ENCODE peak calls at places on chromosomes 2 and 18, in four cellular contexts. B is WTC11, V is A549, Z is K562. P is an unnamed sample.
A peak's percentile ranks its signal among the peaks of the same experiment; 100 is the strongest.

GRCh38 chr18:27645929-27646328 is 460.8 kb upstream of the CHST9 start:
- DNase-seq in B (no peak), V (peak; percentile 4), Z (no peak), P (no peak)

GRCh38 chr2:69163109-69163508 is 150.1 kb downstream of the ANTXR1 start:
- DNase-seq in B (no peak), V (peak; percentile 90), Z (no peak), P (no peak)

GRCh38 chr18:61953161-61953560 is 60.4 kb upstream of the RNF152 start:
- DNase-seq in B (no peak), V (no peak), Z (no peak), P (no peak)

GRCh38 chr2:68365087-68365486 is at the start of gene PLEK:
- DNase-seq in B (no peak), V (no peak), Z (no peak), P (no peak)

GRCh38 chr2:120299561-120299960 is 46.4 kb upstream of the INHBB start:
- DNase-seq in B (no peak), V (no peak), Z (no peak), P (no peak)

GRCh38 chr18:22643731-22644130 is 226.0 kb upstream of the CTAGE1 start:
- DNase-seq in B (no peak), V (no peak), Z (no peak), P (no peak)

GRCh38 chr2:134281815-134282419 is 28.0 kb downstream of the MGAT5 start:
- DNase-seq in B (no peak), V (no peak), Z (no peak), P (no peak)

GRCh38 chr2:12723741-12724463 is 7.2 kb downstream of the TRIB2 start:
- DNase-seq in B (no peak), V (no peak), Z (no peak), P (no peak)

GRCh38 chr2:65313126-65313953 is 85.7 kb downstream of the ACTR2 start:
- DNase-seq in B (no peak), V (no peak), Z (no peak), P (no peak)

GRCh38 chr2:44100351-44100750 is 68.3 kb upstream of the PPM1B start:
- DNase-seq in B (no peak), V (peak; percentile 60), Z (no peak), P (peak; percentile 38)

GRCh38 chr18:62018034-62018760 is 125.4 kb upstream of the RNF152 start:
- DNase-seq in B (no peak), V (no peak), Z (no peak), P (no peak)

GRCh38 chr2:120349125-120349921 is 3.4 kb downstream of the INHBB start:
- DNase-seq in B (no peak), V (no peak), Z (no peak), P (no peak)

GRCh38 chr2:138554123-138554522 is 52.6 kb downstream of the SPOPL start:
- DNase-seq in B (no peak), V (no peak), Z (no peak), P (no peak)

GRCh38 chr2:9205963-9206948 is at the start of gene ASAP2:
- DNase-seq in B (peak; percentile 62), V (peak; percentile 76), Z (peak; percentile 97), P (peak; percentile 59)

DNA sequence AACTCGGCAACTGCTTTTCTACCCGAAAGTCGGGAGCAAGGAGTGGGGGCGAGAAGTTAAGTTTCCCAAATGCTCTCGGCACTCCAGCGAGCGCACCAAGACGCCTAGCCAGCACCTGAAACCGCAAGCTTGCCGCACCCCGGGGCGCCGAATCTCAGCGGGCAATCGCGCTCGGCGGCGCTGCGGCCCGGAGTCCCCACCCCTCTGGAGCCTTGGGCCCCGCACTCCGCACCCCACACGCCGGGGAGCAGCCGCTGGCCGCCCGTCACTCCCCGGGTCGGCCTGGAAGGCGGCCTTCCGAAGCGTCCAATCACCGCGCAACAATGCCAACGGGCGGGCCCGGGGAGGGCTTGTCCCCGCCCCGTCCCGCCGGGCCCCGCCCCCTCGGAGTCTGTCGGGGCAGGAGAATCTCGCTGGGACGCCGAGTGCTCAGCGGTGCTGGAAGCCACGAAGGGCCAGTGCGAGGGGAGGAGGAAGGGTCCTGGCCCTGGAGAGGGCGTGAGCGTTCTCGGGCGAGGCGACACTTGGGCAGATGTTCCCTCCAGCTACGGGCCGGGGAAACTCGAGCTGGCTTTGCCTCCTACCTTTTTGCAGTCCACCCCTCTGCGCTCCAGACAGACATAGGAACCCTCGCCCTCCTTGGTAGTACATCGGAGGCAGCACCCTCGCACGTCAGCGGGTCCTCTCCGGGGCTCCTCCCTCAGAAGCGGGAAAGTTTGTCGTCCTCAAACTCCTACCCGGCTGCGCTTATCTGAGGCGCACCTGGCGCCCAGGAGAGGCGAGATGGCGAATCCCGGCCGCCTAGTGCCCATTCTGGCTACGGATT is 1.1 kb upstream of the ZBTB7C start:
- DNase-seq in B (peak; percentile 93), V (peak; percentile 80), Z (peak; percentile 96), P (peak; percentile 65)
- TF ChIP-seq HMGXB4 in B (no peak), V (no peak), Z (no peak), P (no peak)

DNA sequence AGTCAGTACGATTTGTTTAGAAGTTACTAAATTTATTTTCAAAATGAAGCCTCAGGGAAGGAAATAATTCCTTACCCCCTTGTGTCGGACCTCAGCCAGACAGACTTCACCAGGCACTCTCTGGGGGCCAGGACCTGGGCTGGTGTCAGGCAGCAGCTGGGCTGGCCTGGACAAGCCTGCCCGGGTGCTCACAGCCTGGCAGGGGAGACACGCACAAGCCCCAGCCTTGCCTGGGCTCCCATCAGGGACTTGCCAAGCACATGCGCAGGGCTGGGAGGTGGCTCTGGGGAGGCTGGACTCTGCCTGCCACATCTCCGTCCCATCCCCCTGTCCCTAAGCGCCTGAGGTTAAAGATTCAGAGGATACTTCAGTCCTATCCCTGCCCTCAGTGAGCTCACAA is 56.8 kb upstream of the HS6ST1 start:
- DNase-seq in B (peak; percentile 4), V (no peak), Z (no peak), P (no peak)
- TF ChIP-seq HMGXB4 in B (no peak), V (no peak), Z (no peak), P (no peak)

GRCh38 chr2:231286964-231287363 is 88.5 kb downstream of the ARMC9 start:
- DNase-seq in B (no peak), V (no peak), Z (no peak), P (no peak)
- TF ChIP-seq HMGXB4 in B (no peak), V (no peak), Z (no peak), P (no peak)

GRCh38 chr2:148867079-148867769 is 7.8 kb upstream of the KIF5C start:
- DNase-seq in B (no peak), V (no peak), Z (no peak), P (no peak)

GRCh38 chr2:148866091-148866490 is 8.9 kb upstream of the KIF5C start:
- DNase-seq in B (no peak), V (no peak), Z (no peak), P (no peak)

GRCh38 chr2:148860037-148860436 is 15.0 kb upstream of the KIF5C start:
- DNase-seq in B (no peak), V (no peak), Z (no peak), P (no peak)

GRCh38 chr2:148865515-148865914 is 9.5 kb upstream of the KIF5C start:
- DNase-seq in B (no peak), V (no peak), Z (no peak), P (no peak)

GRCh38 chr2:148861367-148861766 is 13.7 kb upstream of the KIF5C start:
- DNase-seq in B (no peak), V (no peak), Z (no peak), P (no peak)
- TF ChIP-seq HMGXB4 in B (no peak), V (no peak), Z (no peak), P (no peak)

DNA sequence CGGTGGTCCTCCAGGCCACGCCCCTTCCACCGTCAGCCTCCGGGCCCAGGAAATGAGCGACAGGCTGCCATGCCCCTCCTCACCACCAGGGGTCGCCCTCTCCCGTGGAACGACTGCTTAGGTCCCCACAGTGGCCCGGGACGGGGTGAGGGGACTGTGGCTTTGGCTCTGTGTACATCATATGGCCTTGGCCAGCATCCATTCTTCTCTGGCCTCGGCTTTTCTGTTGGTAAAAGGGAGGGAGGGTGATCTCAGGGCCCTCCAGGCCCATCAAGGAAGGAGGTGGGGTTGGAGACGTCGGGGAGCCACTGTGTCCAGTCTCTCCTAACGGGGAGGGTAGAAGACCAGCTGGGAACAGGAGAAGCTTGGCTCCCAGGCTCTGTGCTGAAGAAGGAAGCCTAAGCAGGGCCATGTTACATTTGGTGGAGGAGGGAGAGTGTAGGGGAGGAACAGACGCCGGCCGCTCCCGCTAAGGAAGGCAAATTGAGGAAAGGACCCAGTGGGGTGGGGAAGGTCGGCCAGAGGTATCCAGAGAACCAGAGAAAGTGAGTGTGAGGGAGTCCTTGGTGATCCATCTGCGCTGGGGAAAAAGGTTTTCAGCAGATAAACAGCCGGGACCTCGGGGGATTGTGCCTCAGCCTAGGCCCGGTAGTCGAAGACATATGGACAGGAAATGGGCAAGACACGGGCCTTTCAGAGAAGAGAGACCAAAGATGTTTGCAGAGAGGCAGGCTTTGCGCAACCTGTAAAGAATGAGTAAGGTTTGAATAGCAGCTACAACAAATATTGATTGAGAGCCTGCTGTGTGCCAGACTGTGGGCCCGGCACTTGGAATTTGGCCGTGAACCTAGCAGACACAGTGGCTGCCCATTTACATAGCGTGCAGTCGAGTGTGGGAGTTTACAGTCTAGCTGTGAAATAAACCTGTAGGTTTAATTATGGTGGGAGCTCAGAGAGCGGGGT is 2.5 kb downstream of the SH2D6 start:
- DNase-seq in B (peak; percentile 95), V (peak; percentile 98), Z (peak; percentile 88), P (peak; percentile 94)
- TF ChIP-seq HMGXB4 in B (no peak), V (no peak), Z (peak; percentile 53), P (peak; percentile 93)

P was measured in HepG2.